ENCODE peak calls at places on chromosome 17, in seven cellular contexts. One of them, this sample, is unnamed.

GRCh38 chr17:33292184-33292980 is 713 bp downstream of the ASIC2 start:
- DNase-seq in stomach: no peak
- DNase-seq in prostate gland: no peak
- DNase-seq in GM12891: peak; percentile 24
- DNase-seq in breast epithelium: no peak
- DNase-seq in HCT116: no peak
- DNase-seq in HL-60: no peak
- DNase-seq in this sample: peak; percentile 12

GRCh38 chr17:67819722-67820121 is 5.6 kb upstream of the BPTF start:
- DNase-seq in stomach: no peak
- DNase-seq in prostate gland: no peak
- DNase-seq in GM12891: no peak
- DNase-seq in breast epithelium: no peak
- DNase-seq in HCT116: no peak
- DNase-seq in HL-60: no peak
- DNase-seq in this sample: no peak

GRCh38 chr17:78915872-78916632 is 9.1 kb downstream of the TIMP2 start:
- DNase-seq in stomach: peak; percentile 42
- DNase-seq in prostate gland: no peak
- DNase-seq in GM12891: no peak
- DNase-seq in breast epithelium: no peak
- DNase-seq in HCT116: peak; percentile 33
- DNase-seq in HL-60: peak; percentile 92
- DNase-seq in this sample: peak; percentile 46

GRCh38 chr17:10871914-10872313 is 34.0 kb upstream of the PIRT start:
- DNase-seq in stomach: peak; percentile 67
- DNase-seq in prostate gland: peak; percentile 21
- DNase-seq in GM12891: no peak
- DNase-seq in breast epithelium: no peak
- DNase-seq in HCT116: no peak
- DNase-seq in HL-60: no peak
- DNase-seq in this sample: no peak

GRCh38 chr17:34398990-34399389 is 36.0 kb upstream of the CCL1 start:
- DNase-seq in stomach: no peak
- DNase-seq in prostate gland: no peak
- DNase-seq in GM12891: no peak
- DNase-seq in breast epithelium: no peak
- DNase-seq in HCT116: no peak
- DNase-seq in HL-60: peak; percentile 57
- DNase-seq in this sample: no peak

GRCh38 chr17:31401456-31402254 is 10.2 kb downstream of the RAB11FIP4 start:
- DNase-seq in stomach: no peak
- DNase-seq in prostate gland: no peak
- DNase-seq in GM12891: no peak
- DNase-seq in breast epithelium: no peak
- DNase-seq in HCT116: no peak
- DNase-seq in HL-60: no peak
- DNase-seq in this sample: no peak

GRCh38 chr17:4968166-4968915 is 724 bp upstream of the SPAG7 start:
- DNase-seq in stomach: no peak
- DNase-seq in prostate gland: peak; percentile 19
- DNase-seq in GM12891: peak; percentile 58
- DNase-seq in breast epithelium: no peak
- DNase-seq in HCT116: no peak
- DNase-seq in HL-60: no peak
- DNase-seq in this sample: no peak

GRCh38 chr17:64648234-64648633 is 13.9 kb downstream of the SMURF2 start:
- DNase-seq in stomach: no peak
- DNase-seq in prostate gland: no peak
- DNase-seq in GM12891: no peak
- DNase-seq in breast epithelium: no peak
- DNase-seq in HCT116: no peak
- DNase-seq in HL-60: no peak
- DNase-seq in this sample: no peak

GRCh38 chr17:81228420-81228819 is 5.7 kb upstream of the CEP131 start:
- DNase-seq in stomach: no peak
- DNase-seq in prostate gland: no peak
- DNase-seq in GM12891: peak; percentile 56
- DNase-seq in breast epithelium: no peak
- DNase-seq in HCT116: no peak
- DNase-seq in HL-60: peak; percentile 59
- DNase-seq in this sample: no peak

GRCh38 chr17:7830616-7831015 is 3.4 kb upstream of the KDM6B start:
- DNase-seq in stomach: no peak
- DNase-seq in prostate gland: no peak
- DNase-seq in GM12891: no peak
- DNase-seq in breast epithelium: peak; percentile 47
- DNase-seq in HCT116: no peak
- DNase-seq in HL-60: no peak
- DNase-seq in this sample: no peak

GRCh38 chr17:9224485-9224884 is 203.2 kb downstream of the NTN1 start:
- DNase-seq in stomach: no peak
- DNase-seq in prostate gland: no peak
- DNase-seq in GM12891: no peak
- DNase-seq in breast epithelium: no peak
- DNase-seq in HCT116: no peak
- DNase-seq in HL-60: no peak
- DNase-seq in this sample: no peak

GRCh38 chr17:60145006-60145935 is 4.5 kb upstream of the CA4 start:
- DNase-seq in stomach: no peak
- DNase-seq in prostate gland: no peak
- DNase-seq in GM12891: no peak
- DNase-seq in breast epithelium: no peak
- DNase-seq in HCT116: no peak
- DNase-seq in HL-60: no peak
- DNase-seq in this sample: no peak

GRCh38 chr17:17789828-17790672 is 46.7 kb downstream of the SREBF1 start:
- DNase-seq in stomach: no peak
- DNase-seq in prostate gland: no peak
- DNase-seq in GM12891: no peak
- DNase-seq in breast epithelium: no peak
- DNase-seq in HCT116: no peak
- DNase-seq in HL-60: no peak
- DNase-seq in this sample: no peak

GRCh38 chr17:14813649-14814048 is 451.5 kb downstream of the PMP22 start:
- DNase-seq in stomach: no peak
- DNase-seq in prostate gland: no peak
- DNase-seq in GM12891: no peak
- DNase-seq in breast epithelium: no peak
- DNase-seq in HCT116: no peak
- DNase-seq in HL-60: no peak
- DNase-seq in this sample: no peak

GRCh38 chr17:37706446-37706845 is 38.4 kb downstream of the HNF1B start:
- DNase-seq in stomach: no peak
- DNase-seq in prostate gland: no peak
- DNase-seq in GM12891: no peak
- DNase-seq in breast epithelium: no peak
- DNase-seq in HCT116: no peak
- DNase-seq in HL-60: no peak
- DNase-seq in this sample: no peak

GRCh38 chr17:58337600-58338453 is 9.2 kb upstream of the TSPOAP1 start:
- DNase-seq in stomach: peak; percentile 74
- DNase-seq in prostate gland: peak; percentile 20
- DNase-seq in GM12891: no peak
- DNase-seq in breast epithelium: no peak
- DNase-seq in HCT116: no peak
- DNase-seq in HL-60: peak; percentile 94
- DNase-seq in this sample: no peak
- TF ChIP-seq POLR2AphosphoS5 in stomach: no peak
- TF ChIP-seq POLR2AphosphoS5 in prostate gland: no peak
- TF ChIP-seq POLR2AphosphoS5 in GM12891: peak; percentile 11
- TF ChIP-seq POLR2AphosphoS5 in breast epithelium: no peak
- TF ChIP-seq POLR2AphosphoS5 in HCT116: no peak
- TF ChIP-seq POLR2AphosphoS5 in HL-60: peak; percentile 83
- TF ChIP-seq POLR2AphosphoS5 in this sample: no peak

DNA sequence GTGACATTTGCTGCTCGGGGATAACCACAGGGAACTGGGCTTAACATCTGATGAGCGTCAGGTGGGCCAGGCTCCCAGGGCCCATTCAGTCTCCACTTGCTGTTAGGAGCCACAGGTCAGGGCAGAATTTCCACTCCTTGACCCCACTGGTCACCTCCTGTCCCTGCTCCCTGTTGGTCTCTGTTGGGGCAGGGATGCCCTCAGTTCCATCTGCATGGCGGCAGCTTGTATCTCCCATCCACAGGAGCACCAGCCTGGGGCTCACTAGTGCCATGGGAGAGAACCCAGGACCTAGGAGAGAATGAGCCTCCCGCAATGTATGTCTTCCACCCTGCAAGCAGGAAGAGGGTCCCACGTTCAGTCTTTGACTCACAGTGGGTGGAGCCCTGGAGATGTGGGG is 212.1 kb downstream of the CCDC182 start:
- DNase-seq in stomach: no peak
- DNase-seq in prostate gland: no peak
- DNase-seq in GM12891: no peak
- DNase-seq in breast epithelium: no peak
- DNase-seq in HCT116: no peak
- DNase-seq in HL-60: no peak
- DNase-seq in this sample: no peak
- TF ChIP-seq POLR2AphosphoS5 in stomach: no peak
- TF ChIP-seq POLR2AphosphoS5 in prostate gland: no peak
- TF ChIP-seq POLR2AphosphoS5 in GM12891: no peak
- TF ChIP-seq POLR2AphosphoS5 in breast epithelium: no peak
- TF ChIP-seq POLR2AphosphoS5 in HCT116: no peak
- TF ChIP-seq POLR2AphosphoS5 in HL-60: no peak
- TF ChIP-seq POLR2AphosphoS5 in this sample: no peak

GRCh38 chr17:83087788-83088360 is 8.5 kb downstream of the METRNL start:
- DNase-seq in stomach: no peak
- DNase-seq in prostate gland: no peak
- DNase-seq in GM12891: no peak
- DNase-seq in breast epithelium: no peak
- DNase-seq in HCT116: no peak
- DNase-seq in HL-60: no peak
- DNase-seq in this sample: no peak

GRCh38 chr17:83086197-83086880 is 6.9 kb downstream of the METRNL start:
- DNase-seq in stomach: no peak
- DNase-seq in prostate gland: no peak
- DNase-seq in GM12891: no peak
- DNase-seq in breast epithelium: no peak
- DNase-seq in HCT116: no peak
- DNase-seq in HL-60: no peak
- DNase-seq in this sample: no peak

GRCh38 chr17:83088451-83089321 is 9.3 kb downstream of the METRNL start:
- DNase-seq in stomach: no peak
- DNase-seq in prostate gland: no peak
- DNase-seq in GM12891: no peak
- DNase-seq in breast epithelium: no peak
- DNase-seq in HCT116: no peak
- DNase-seq in HL-60: no peak
- DNase-seq in this sample: no peak

GRCh38 chr17:83085526-83086196 is 6.3 kb downstream of the METRNL start:
- DNase-seq in stomach: no peak
- DNase-seq in prostate gland: no peak
- DNase-seq in GM12891: no peak
- DNase-seq in breast epithelium: no peak
- DNase-seq in HCT116: no peak
- DNase-seq in HL-60: no peak
- DNase-seq in this sample: no peak

GRCh38 chr17:83086907-83087787 is 7.7 kb downstream of the METRNL start:
- DNase-seq in stomach: no peak
- DNase-seq in prostate gland: no peak
- DNase-seq in GM12891: no peak
- DNase-seq in breast epithelium: no peak
- DNase-seq in HCT116: no peak
- DNase-seq in HL-60: no peak
- DNase-seq in this sample: no peak
- TF ChIP-seq POLR2AphosphoS5 in stomach: no peak
- TF ChIP-seq POLR2AphosphoS5 in prostate gland: no peak
- TF ChIP-seq POLR2AphosphoS5 in GM12891: no peak
- TF ChIP-seq POLR2AphosphoS5 in breast epithelium: no peak
- TF ChIP-seq POLR2AphosphoS5 in HCT116: no peak
- TF ChIP-seq POLR2AphosphoS5 in HL-60: no peak
- TF ChIP-seq POLR2AphosphoS5 in this sample: no peak

DNA sequence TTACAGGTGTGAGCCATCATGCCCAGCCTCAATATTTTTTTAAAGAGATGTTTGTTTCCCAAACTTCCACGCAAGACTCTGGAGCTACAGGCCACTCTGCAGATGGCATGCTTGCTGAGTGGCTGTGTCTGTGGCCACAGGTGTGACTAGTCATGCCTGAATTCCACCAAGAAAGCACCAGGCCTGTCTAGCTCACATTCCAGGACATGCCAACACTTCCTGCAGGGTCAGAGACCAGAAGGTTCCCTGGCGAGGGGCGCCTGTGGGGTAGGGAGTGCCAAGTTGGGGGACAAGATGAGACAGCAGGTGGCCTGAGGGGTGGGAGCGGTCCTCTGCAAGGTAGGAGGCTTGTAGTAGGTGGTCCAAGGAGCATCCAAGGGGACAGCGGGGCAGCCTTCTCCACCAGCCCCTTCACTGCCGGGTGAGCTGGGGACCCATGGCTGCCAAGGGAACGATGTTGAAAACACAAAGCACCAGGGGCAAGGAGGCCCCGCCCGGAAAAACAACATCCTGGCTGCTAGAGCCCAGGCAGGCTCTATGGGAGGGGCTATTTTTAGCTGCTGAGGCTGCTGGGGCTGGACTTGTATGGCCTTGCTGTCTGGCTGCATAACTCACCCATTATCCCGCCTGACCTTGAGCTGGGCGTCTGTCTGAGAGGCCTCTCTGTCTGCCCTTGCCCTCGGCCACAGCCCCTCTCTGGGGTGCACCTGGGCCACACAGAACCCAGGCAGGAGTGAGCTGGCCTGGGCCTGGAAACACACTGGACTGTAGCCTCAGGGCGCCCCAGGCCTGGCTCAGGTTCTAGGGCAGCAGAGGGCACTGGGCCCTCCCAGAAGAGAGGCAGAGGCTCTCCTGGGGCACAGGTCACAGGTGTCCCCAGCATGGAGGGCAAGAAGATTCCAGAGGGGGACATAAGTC is 5.7 kb downstream of the TRIM47 start:
- DNase-seq in stomach: peak; percentile 76
- DNase-seq in prostate gland: peak; percentile 76
- DNase-seq in GM12891: no peak
- DNase-seq in breast epithelium: peak; percentile 75
- DNase-seq in HCT116: no peak
- DNase-seq in HL-60: no peak
- DNase-seq in this sample: peak; percentile 95
- TF ChIP-seq POLR2AphosphoS5 in stomach: no peak
- TF ChIP-seq POLR2AphosphoS5 in prostate gland: peak; percentile 77
- TF ChIP-seq POLR2AphosphoS5 in GM12891: no peak
- TF ChIP-seq POLR2AphosphoS5 in breast epithelium: peak; percentile 58
- TF ChIP-seq POLR2AphosphoS5 in HCT116: peak; percentile 44
- TF ChIP-seq POLR2AphosphoS5 in HL-60: no peak
- TF ChIP-seq POLR2AphosphoS5 in this sample: peak; percentile 50

This sample was measured in endothelial cell of umbilical vein.